ENCODE peak calls at places on chromosomes 13 and 19, in four cellular contexts. N is HFFc6, K is RWPE1, C is colonic mucosa. W is an unnamed sample.

GRCh38 chr13:44231786-44232516 is 141.7 kb upstream of the SERP2 start:
- DNase-seq in N (peak), K (peak), C (peak), W (no peak)

GRCh38 chr13:42680748-42681147 is 100.6 kb upstream of the FAM216B start:
- DNase-seq in N (no peak), K (no peak), C (no peak), W (no peak)

GRCh38 chr13:45393941-45394570 is 24.1 kb downstream of the SLC25A30 start:
- DNase-seq in N (peak), K (peak), C (no peak), W (peak)

GRCh38 chr19:35430382-35431146 is 17.5 kb upstream of the FFAR2 start:
- DNase-seq in N (no peak), K (no peak), C (no peak), W (no peak)

GRCh38 chr19:40716031-40716654 is 543 bp downstream of the COQ8B start:
- DNase-seq in N (peak), K (peak), C (no peak), W (no peak)

GRCh38 chr19:50555447-50556235 is 12.6 kb downstream of the LRRC4B start:
- DNase-seq in N (no peak), K (no peak), C (no peak), W (no peak)

GRCh38 chr19:1155352-1156304 is 18.4 kb downstream of the SBNO2 start:
- DNase-seq in N (no peak), K (no peak), C (no peak), W (no peak)

GRCh38 chr19:13838943-13839192 is 38.1 kb upstream of the NANOS3 start:
- DNase-seq in N (no peak), K (no peak), C (no peak), W (no peak)

GRCh38 chr13:95533545-95534135 is 18.9 kb upstream of the CLDN10 start:
- DNase-seq in N (no peak), K (no peak), C (peak), W (no peak)

GRCh38 chr19:29841559-29842367 is 30.0 kb downstream of the CCNE1 start:
- DNase-seq in N (peak), K (peak), C (peak), W (no peak)

GRCh38 chr13:57582032-57582431 is 49.5 kb upstream of the PCDH17 start:
- DNase-seq in N (no peak), K (no peak), C (no peak), W (no peak)

GRCh38 chr13:113976711-113977684 is 3.1 kb upstream of the C13orf46 start:
- DNase-seq in N (peak), K (peak), C (no peak), W (no peak)

GRCh38 chr19:6663236-6664187 is 6.4 kb downstream of the TNFSF14 start:
- DNase-seq in N (no peak), K (no peak), C (no peak), W (no peak)

GRCh38 chr19:6737873-6738725 is 719 bp upstream of the GPR108 start:
- DNase-seq in N (peak), K (peak), C (peak), W (no peak)

GRCh38 chr19:45428385-45429231 is 4.9 kb upstream of the ERCC1 start:
- DNase-seq in N (no peak), K (no peak), C (no peak), W (no peak)

GRCh38 chr19:10430505-10431253 is 10.3 kb downstream of the PDE4A start:
- DNase-seq in N (no peak), K (no peak), C (peak), W (no peak)

GRCh38 chr13:48625396-48626076 is 28.2 kb upstream of the CYSLTR2 start:
- DNase-seq in N (no peak), K (no peak), C (no peak), W (no peak)

GRCh38 chr19:29302002-29302928 is 89.3 kb upstream of the UQCRFS1 start:
- DNase-seq in N (no peak), K (no peak), C (no peak), W (no peak)

GRCh38 chr19:2186071-2186846 is 22.5 kb downstream of the DOT1L start:
- DNase-seq in N (peak), K (no peak), C (peak), W (no peak)

GRCh38 chr19:19539738-19540703 is 2.0 kb downstream of the CILP2 start:
- DNase-seq in N (no peak), K (peak), C (peak), W (no peak)

GRCh38 chr19:9935409-9936062 is 779 bp downstream of the OLFM2 start:
- DNase-seq in N (no peak), K (no peak), C (no peak), W (no peak)

GRCh38 chr13:82480415-82480814 is 1401.9 kb downstream of the SLITRK1 start:
- DNase-seq in N (peak), K (no peak), C (no peak), W (no peak)
- TF ChIP-seq CTCF in N (peak), K (peak), C (no peak), W (peak)

GRCh38 chr19:17079710-17080440 is 4.3 kb downstream of the MYO9B start:
- DNase-seq in N (peak), K (peak), C (peak), W (no peak)
- TF ChIP-seq CTCF in N (peak), K (peak), C (peak), W (no peak)

GRCh38 chr13:94419304-94419943 is 60.1 kb downstream of the DCT start:
- DNase-seq in N (peak), K (no peak), C (no peak), W (no peak)

GRCh38 chr13:94417294-94417693 is 62.2 kb downstream of the DCT start:
- DNase-seq in N (no peak), K (no peak), C (no peak), W (no peak)

GRCh38 chr13:94415484-94415883 is 64.0 kb downstream of the DCT start:
- DNase-seq in N (no peak), K (no peak), C (no peak), W (no peak)

GRCh38 chr13:94414141-94414540 is 65.3 kb downstream of the DCT start:
- DNase-seq in N (no peak), K (no peak), C (no peak), W (no peak)

GRCh38 chr13:94416454-94417080 is 62.9 kb downstream of the DCT start:
- DNase-seq in N (no peak), K (no peak), C (no peak), W (no peak)
- TF ChIP-seq CTCF in N (peak), K (peak), C (peak), W (peak)

GRCh38 chr13:52743988-52744387 is 4.4 kb upstream of the CNMD start:
- DNase-seq in N (no peak), K (no peak), C (no peak), W (no peak)
- TF ChIP-seq CTCF in N (peak), K (no peak), C (no peak), W (peak)

GRCh38 chr19:31459430-31459829 is 110.2 kb upstream of the TSHZ3 start:
- DNase-seq in N (peak), K (no peak), C (no peak), W (no peak)
- TF ChIP-seq CTCF in N (peak), K (no peak), C (no peak), W (no peak)

GRCh38 chr13:36815069-36815468 is 4.0 kb upstream of the RFXAP start:
- DNase-seq in N (no peak), K (no peak), C (no peak), W (no peak)
- TF ChIP-seq CTCF in N (peak), K (peak), C (peak), W (peak)

W was measured in D721Med.